ENCODE peak calls at places on chromosomes 5 and 9, in five cellular contexts. M is heart left ventricle, J is K562, U is uterus, K is transverse colon. F is an unnamed sample.

GRCh38 chr5:83281658-83282057 is 189.9 kb upstream of the VCAN start:
- DNase-seq in M (no peak), J (no peak), U (no peak), K (no peak), F (no peak)

GRCh38 chr5:77627869-77628674 is 10.4 kb downstream of the OTP start:
- DNase-seq in M (no peak), J (no peak), U (no peak), K (no peak), F (no peak)

GRCh38 chr9:105694320-105694847 is at the start of gene TMEM38B:
- DNase-seq in M (peak), J (peak), U (peak), K (peak), F (peak)

GRCh38 chr5:130868186-130868821 is 296.8 kb downstream of the HINT1 start:
- DNase-seq in M (no peak), J (no peak), U (no peak), K (no peak), F (no peak)

GRCh38 chr5:56037531-56038010 is 42.8 kb upstream of the IL6ST start:
- DNase-seq in M (no peak), J (peak), U (no peak), K (no peak), F (peak)

GRCh38 chr9:103661663-103662062 is 432.4 kb upstream of the SMC2 start:
- DNase-seq in M (no peak), J (no peak), U (no peak), K (no peak), F (no peak)

GRCh38 chr9:129888085-129888808 is 53.0 kb downstream of the USP20 start:
- DNase-seq in M (peak), J (peak), U (no peak), K (peak), F (peak)

GRCh38 chr9:13141629-13142028 is 137.9 kb downstream of the MPDZ start:
- DNase-seq in M (no peak), J (no peak), U (no peak), K (no peak), F (no peak)

GRCh38 chr5:122152266-122152900 is 23.0 kb downstream of the ZNF474 start:
- DNase-seq in M (no peak), J (no peak), U (no peak), K (no peak), F (no peak)

GRCh38 chr5:173232499-173233346 is 2.3 kb downstream of the NKX2-5 start:
- DNase-seq in M (peak), J (no peak), U (no peak), K (no peak), F (no peak)

GRCh38 chr5:112626079-112626478 is 111.6 kb upstream of the APC start:
- DNase-seq in M (no peak), J (no peak), U (no peak), K (no peak), F (no peak)

GRCh38 chr9:80235752-80236151 is 664.0 kb downstream of the TLE4 start:
- DNase-seq in M (no peak), J (no peak), U (no peak), K (no peak), F (no peak)

GRCh38 chr5:175230299-175230698 is 213.7 kb downstream of the DRD1 start:
- DNase-seq in M (no peak), J (no peak), U (no peak), K (no peak), F (no peak)

GRCh38 chr9:119963258-119963797 is 594.1 kb upstream of the BRINP1 start:
- DNase-seq in M (no peak), J (no peak), U (no peak), K (no peak), F (no peak)

GRCh38 chr9:93096131-93096802 is at the start of gene CARD19:
- DNase-seq in M (peak), J (peak), U (peak), K (peak), F (peak)

GRCh38 chr9:81462759-81463158 is 226.6 kb downstream of the TLE1 start:
- DNase-seq in M (no peak), J (no peak), U (no peak), K (no peak), F (no peak)

GRCh38 chr9:33950371-33950770 is 98.3 kb downstream of the UBAP2 start:
- DNase-seq in M (no peak), J (no peak), U (no peak), K (no peak), F (no peak)

GRCh38 chr5:13648822-13649221 is 295.7 kb downstream of the DNAH5 start:
- DNase-seq in M (no peak), J (no peak), U (no peak), K (no peak), F (no peak)

GRCh38 chr5:111783537-111783936 is 26.5 kb upstream of the NREP start:
- DNase-seq in M (no peak), J (no peak), U (no peak), K (no peak), F (no peak)

GRCh38 chr9:119257592-119257991 is 111.6 kb downstream of the BRINP1 start:
- DNase-seq in M (no peak), J (no peak), U (no peak), K (no peak), F (no peak)

GRCh38 chr5:139638090-139638735 is 9.9 kb upstream of the CXXC5 start:
- DNase-seq in M (peak), J (peak), U (peak), K (peak), F (peak)

GRCh38 chr9:129285382-129285781 is 107.3 kb upstream of the IER5L start:
- DNase-seq in M (no peak), J (no peak), U (no peak), K (no peak), F (no peak)

GRCh38 chr5:157855404-157855994 is 3.4 kb downstream of the CLINT1 start:
- DNase-seq in M (peak), J (peak), U (peak), K (peak), F (peak)

GRCh38 chr9:109031241-109031640 is 17.9 kb upstream of the CTNNAL1 start:
- DNase-seq in M (no peak), J (no peak), U (no peak), K (no peak), F (no peak)

GRCh38 chr5:157449011-157449723 is 10.8 kb upstream of the NIPAL4 start:
- DNase-seq in M (peak), J (no peak), U (peak), K (peak), F (no peak)

GRCh38 chr5:173474881-173475287 is 141.6 kb downstream of the BOD1 start:
- DNase-seq in M (no peak), J (no peak), U (no peak), K (no peak), F (no peak)

GRCh38 chr9:94783121-94783664 is 56.7 kb downstream of the AOPEP start:
- DNase-seq in M (peak), J (no peak), U (peak), K (peak), F (peak)
- TF ChIP-seq POLR2A in M (no peak), J (no peak), U (no peak), K (no peak), F (no peak)

GRCh38 chr9:127803507-127804352 is 1.0 kb downstream of the FPGS start:
- DNase-seq in M (no peak), J (no peak), U (no peak), K (peak), F (no peak)

GRCh38 chr9:127806871-127807270 is 4.2 kb downstream of the FPGS start:
- DNase-seq in M (no peak), J (no peak), U (no peak), K (no peak), F (no peak)

GRCh38 chr9:127801955-127802575 is 617 bp upstream of the FPGS start:
- DNase-seq in M (no peak), J (no peak), U (peak), K (no peak), F (no peak)

GRCh38 chr9:127805620-127806019 is 2.9 kb downstream of the FPGS start:
- DNase-seq in M (peak), J (peak), U (no peak), K (peak), F (peak)

DNA sequence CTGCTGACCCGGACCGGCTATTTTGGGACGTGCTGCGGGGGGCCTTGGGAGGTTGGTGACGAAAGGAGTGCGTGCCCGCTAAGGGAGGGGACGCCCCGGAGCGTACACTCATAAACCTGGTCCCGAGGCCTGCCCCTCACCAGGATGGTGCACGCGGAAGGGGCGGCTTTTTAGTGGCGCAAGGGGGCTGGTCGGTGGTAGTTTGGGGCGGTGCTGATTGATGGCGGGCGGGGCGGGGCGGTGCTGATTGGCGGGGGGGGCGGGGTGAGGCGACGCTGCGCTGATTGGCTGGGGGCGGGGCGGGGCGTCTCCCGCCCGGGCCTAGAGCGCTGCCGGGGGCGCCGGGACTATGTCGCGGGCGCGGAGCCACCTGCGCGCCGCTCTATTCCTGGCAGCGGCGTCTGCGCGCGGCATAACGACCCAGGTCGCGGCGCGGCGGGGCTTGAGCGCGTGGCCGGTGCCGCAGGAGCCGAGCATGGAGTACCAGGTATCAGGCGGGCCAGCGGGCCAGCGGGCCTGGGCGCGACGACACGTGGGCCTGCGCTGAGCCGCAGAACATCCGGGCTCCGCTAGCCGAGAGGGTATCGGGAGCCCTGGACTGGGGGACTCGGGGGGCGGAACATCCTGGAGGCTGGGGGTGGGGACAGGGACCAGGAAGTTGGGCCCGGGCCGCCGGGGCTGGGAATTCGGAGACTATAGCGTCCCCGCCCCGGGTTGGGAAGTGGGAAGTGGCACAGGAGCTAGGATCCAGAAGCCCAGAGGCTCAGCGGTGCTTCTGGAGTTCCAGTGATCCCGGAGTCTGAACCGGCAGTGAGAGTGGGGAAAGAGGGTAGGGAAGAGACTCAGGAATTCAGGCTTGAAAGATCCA is at the start of gene FPGS:
- DNase-seq in M (peak), J (peak), U (peak), K (peak), F (peak)
- TF ChIP-seq POLR2A in M (no peak), J (peak), U (peak), K (peak), F (peak)

GRCh38 chr5:150609843-150610584 is 30.4 kb upstream of the SYNPO start:
- DNase-seq in M (peak), J (no peak), U (no peak), K (peak), F (no peak)
- TF ChIP-seq POLR2A in M (no peak), J (no peak), U (no peak), K (peak), F (no peak)

GRCh38 chr5:81779125-81779934 is 28.4 kb upstream of the SSBP2 start:
- DNase-seq in M (peak), J (no peak), U (peak), K (peak), F (peak)
- TF ChIP-seq POLR2A in M (no peak), J (no peak), U (no peak), K (no peak), F (peak)

GRCh38 chr9:122912671-122912963 is 506 bp downstream of the ZBTB6 start:
- DNase-seq in M (no peak), J (no peak), U (no peak), K (no peak), F (no peak)

DNA sequence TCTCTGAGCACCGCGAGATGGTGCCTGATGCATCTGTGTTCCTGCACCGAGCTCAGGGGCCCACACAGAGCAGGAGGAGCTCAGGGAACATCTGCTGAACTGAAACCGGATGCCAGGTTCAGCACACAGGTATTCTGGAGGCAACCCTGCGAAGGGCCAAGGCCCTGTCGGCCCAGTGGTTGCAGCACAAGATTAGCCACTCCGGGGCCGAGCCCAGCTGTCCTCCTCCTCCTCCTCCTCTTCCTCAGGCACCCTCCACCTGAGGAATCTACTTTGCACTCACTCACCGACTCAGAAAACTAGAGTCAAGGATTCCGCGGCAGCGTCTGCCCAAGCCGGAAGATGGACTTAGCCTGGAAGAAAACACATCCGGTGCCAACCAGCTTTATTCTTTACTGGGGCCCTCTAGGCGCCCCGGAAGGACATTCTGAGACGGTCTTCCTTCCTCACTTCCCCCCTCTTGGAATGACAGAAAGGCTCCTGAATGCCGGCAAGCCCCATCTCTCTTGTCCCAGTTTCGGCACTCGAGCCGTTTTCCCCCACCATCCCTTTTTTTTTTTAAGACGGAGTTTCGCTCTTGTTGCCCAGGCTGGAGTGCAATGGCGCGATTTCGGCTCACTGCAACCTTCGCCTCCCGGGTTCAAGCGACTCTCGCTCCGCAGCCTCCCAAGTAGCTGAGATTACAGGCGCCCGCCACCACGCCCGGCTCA is at the start of gene ZBTB6:
- DNase-seq in M (peak), J (peak), U (peak), K (peak), F (peak)
- TF ChIP-seq POLR2A in M (no peak), J (peak), U (no peak), K (peak), F (peak)